ENCODE peak calls at places on chromosomes 5 and 9, in nine cellular contexts. One of them, this sample, is unnamed.

GRCh38 chr9:129333613-129333960 is 155.5 kb upstream of the IER5L start:
- DNase-seq in stomach: no peak
- DNase-seq in BE2C: no peak
- DNase-seq in cardiac fibroblast: peak; percentile 62
- DNase-seq in lung: peak; percentile 44
- DNase-seq in lower lobe of right lung: no peak
- DNase-seq in heart left ventricle: no peak
- DNase-seq in bronchial epithelial cell: no peak
- DNase-seq in mesendoderm: peak; percentile 96
- DNase-seq in this sample: no peak

GRCh38 chr5:130541617-130542221 is 623.3 kb downstream of the HINT1 start:
- DNase-seq in stomach: no peak
- DNase-seq in BE2C: no peak
- DNase-seq in cardiac fibroblast: peak; percentile 79
- DNase-seq in lung: no peak
- DNase-seq in lower lobe of right lung: no peak
- DNase-seq in heart left ventricle: no peak
- DNase-seq in bronchial epithelial cell: peak; percentile 71
- DNase-seq in mesendoderm: no peak
- DNase-seq in this sample: no peak

GRCh38 chr5:93302711-93303110 is 278.3 kb downstream of the NR2F1-AS1 start:
- DNase-seq in stomach: no peak
- DNase-seq in BE2C: no peak
- DNase-seq in cardiac fibroblast: no peak
- DNase-seq in lung: no peak
- DNase-seq in lower lobe of right lung: no peak
- DNase-seq in heart left ventricle: no peak
- DNase-seq in bronchial epithelial cell: no peak
- DNase-seq in mesendoderm: no peak
- DNase-seq in this sample: no peak

GRCh38 chr9:113313276-113313675 is 10.1 kb upstream of the RNF183 start:
- DNase-seq in stomach: no peak
- DNase-seq in BE2C: no peak
- DNase-seq in cardiac fibroblast: no peak
- DNase-seq in lung: no peak
- DNase-seq in lower lobe of right lung: no peak
- DNase-seq in heart left ventricle: no peak
- DNase-seq in bronchial epithelial cell: no peak
- DNase-seq in mesendoderm: no peak
- DNase-seq in this sample: no peak

GRCh38 chr9:109013678-109014145 is 413 bp upstream of the CTNNAL1 start:
- DNase-seq in stomach: no peak
- DNase-seq in BE2C: no peak
- DNase-seq in cardiac fibroblast: peak; percentile 72
- DNase-seq in lung: no peak
- DNase-seq in lower lobe of right lung: no peak
- DNase-seq in heart left ventricle: no peak
- DNase-seq in bronchial epithelial cell: peak; percentile 58
- DNase-seq in mesendoderm: no peak
- DNase-seq in this sample: no peak

GRCh38 chr9:88161144-88161543 is 22.9 kb upstream of the SPATA31C2 start:
- DNase-seq in stomach: no peak
- DNase-seq in BE2C: no peak
- DNase-seq in cardiac fibroblast: no peak
- DNase-seq in lung: no peak
- DNase-seq in lower lobe of right lung: no peak
- DNase-seq in heart left ventricle: no peak
- DNase-seq in bronchial epithelial cell: no peak
- DNase-seq in mesendoderm: peak; percentile 64
- DNase-seq in this sample: no peak

GRCh38 chr9:105443121-105443520 is 4.7 kb upstream of the FSD1L start:
- DNase-seq in stomach: no peak
- DNase-seq in BE2C: no peak
- DNase-seq in cardiac fibroblast: no peak
- DNase-seq in lung: no peak
- DNase-seq in lower lobe of right lung: no peak
- DNase-seq in heart left ventricle: no peak
- DNase-seq in bronchial epithelial cell: no peak
- DNase-seq in mesendoderm: no peak
- DNase-seq in this sample: no peak

GRCh38 chr9:137986268-137987099 is 108.9 kb downstream of the CACNA1B start:
- DNase-seq in stomach: no peak
- DNase-seq in BE2C: no peak
- DNase-seq in cardiac fibroblast: no peak
- DNase-seq in lung: peak; percentile 26
- DNase-seq in lower lobe of right lung: no peak
- DNase-seq in heart left ventricle: no peak
- DNase-seq in bronchial epithelial cell: no peak
- DNase-seq in mesendoderm: no peak
- DNase-seq in this sample: no peak

GRCh38 chr5:157820593-157821252 is 38.2 kb downstream of the CLINT1 start:
- DNase-seq in stomach: no peak
- DNase-seq in BE2C: peak; percentile 40
- DNase-seq in cardiac fibroblast: peak; percentile 79
- DNase-seq in lung: no peak
- DNase-seq in lower lobe of right lung: no peak
- DNase-seq in heart left ventricle: peak; percentile 22
- DNase-seq in bronchial epithelial cell: peak; percentile 46
- DNase-seq in mesendoderm: peak; percentile 48
- DNase-seq in this sample: no peak

GRCh38 chr9:77816641-77817341 is 168.7 kb upstream of the GNA14 start:
- DNase-seq in stomach: no peak
- DNase-seq in BE2C: no peak
- DNase-seq in cardiac fibroblast: peak; percentile 44
- DNase-seq in lung: no peak
- DNase-seq in lower lobe of right lung: no peak
- DNase-seq in heart left ventricle: no peak
- DNase-seq in bronchial epithelial cell: peak; percentile 26
- DNase-seq in mesendoderm: no peak
- DNase-seq in this sample: no peak

GRCh38 chr9:78097541-78097940 is 65.9 kb upstream of the GNAQ start:
- DNase-seq in stomach: no peak
- DNase-seq in BE2C: no peak
- DNase-seq in cardiac fibroblast: no peak
- DNase-seq in lung: no peak
- DNase-seq in lower lobe of right lung: no peak
- DNase-seq in heart left ventricle: no peak
- DNase-seq in bronchial epithelial cell: no peak
- DNase-seq in mesendoderm: no peak
- DNase-seq in this sample: no peak

GRCh38 chr5:146076455-146076854 is 28.9 kb downstream of the PLAC8L1 start:
- DNase-seq in stomach: no peak
- DNase-seq in BE2C: no peak
- DNase-seq in cardiac fibroblast: no peak
- DNase-seq in lung: no peak
- DNase-seq in lower lobe of right lung: no peak
- DNase-seq in heart left ventricle: no peak
- DNase-seq in bronchial epithelial cell: no peak
- DNase-seq in mesendoderm: peak; percentile 38
- DNase-seq in this sample: no peak

GRCh38 chr9:132456241-132456640 is 46.2 kb downstream of the CFAP77 start:
- DNase-seq in stomach: no peak
- DNase-seq in BE2C: no peak
- DNase-seq in cardiac fibroblast: no peak
- DNase-seq in lung: no peak
- DNase-seq in lower lobe of right lung: no peak
- DNase-seq in heart left ventricle: no peak
- DNase-seq in bronchial epithelial cell: no peak
- DNase-seq in mesendoderm: no peak
- DNase-seq in this sample: no peak

GRCh38 chr9:19940808-19941207 is 152.0 kb upstream of the SLC24A2 start:
- DNase-seq in stomach: no peak
- DNase-seq in BE2C: no peak
- DNase-seq in cardiac fibroblast: no peak
- DNase-seq in lung: no peak
- DNase-seq in lower lobe of right lung: no peak
- DNase-seq in heart left ventricle: no peak
- DNase-seq in bronchial epithelial cell: no peak
- DNase-seq in mesendoderm: no peak
- DNase-seq in this sample: no peak

GRCh38 chr5:157767674-157768073 is 24.2 kb downstream of the LSM11 start:
- DNase-seq in stomach: no peak
- DNase-seq in BE2C: no peak
- DNase-seq in cardiac fibroblast: no peak
- DNase-seq in lung: no peak
- DNase-seq in lower lobe of right lung: no peak
- DNase-seq in heart left ventricle: no peak
- DNase-seq in bronchial epithelial cell: no peak
- DNase-seq in mesendoderm: no peak
- DNase-seq in this sample: no peak

DNA sequence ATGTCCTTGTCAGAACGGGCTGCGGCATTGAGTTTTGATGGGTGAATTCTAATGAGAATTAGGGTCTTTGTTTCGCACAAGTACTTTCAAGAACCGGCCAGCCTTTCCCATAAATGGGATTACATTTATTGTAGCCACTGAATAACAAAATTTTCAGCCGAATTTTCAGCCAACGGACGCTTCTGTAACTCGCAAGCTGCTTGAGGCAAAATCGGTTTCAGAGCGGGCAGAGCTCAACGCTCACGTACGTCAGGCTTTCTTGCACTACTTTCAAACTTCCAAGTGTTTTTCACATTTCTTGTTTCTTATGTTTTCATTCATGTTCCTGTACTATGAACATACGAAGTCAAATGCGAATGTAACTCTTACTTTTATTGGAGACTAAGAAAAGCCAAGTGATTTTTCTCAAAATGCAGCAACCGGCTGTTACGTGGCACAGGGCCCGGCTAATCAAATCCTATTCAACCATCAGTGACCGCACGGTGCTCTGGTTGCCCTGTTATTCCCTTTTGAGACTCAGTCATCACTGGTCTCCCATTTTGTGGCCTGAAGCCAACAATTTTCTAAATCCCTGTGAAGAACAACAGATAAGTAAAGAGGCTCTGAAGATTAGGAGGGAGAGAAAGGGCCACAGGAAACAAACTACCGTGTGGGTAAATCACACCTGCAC is 68.5 kb downstream of the SLC28A3 start:
- DNase-seq in stomach: no peak
- DNase-seq in BE2C: peak; percentile 31
- DNase-seq in cardiac fibroblast: peak; percentile 31
- DNase-seq in lung: no peak
- DNase-seq in lower lobe of right lung: no peak
- DNase-seq in heart left ventricle: no peak
- DNase-seq in bronchial epithelial cell: no peak
- DNase-seq in mesendoderm: no peak
- DNase-seq in this sample: no peak
- H3K4me3 ChIP-seq in stomach: peak overlapping the region; percentile 20
- H3K4me3 ChIP-seq in BE2C: peak overlapping the region; percentile 69
- H3K4me3 ChIP-seq in cardiac fibroblast: peak overlapping the region; percentile 40
- H3K4me3 ChIP-seq in lung: no peak overlapping the region
- H3K4me3 ChIP-seq in lower lobe of right lung: peak overlapping the region; percentile 9
- H3K4me3 ChIP-seq in heart left ventricle: peak overlapping the region; percentile 26
- H3K4me3 ChIP-seq in bronchial epithelial cell: no peak overlapping the region
- H3K4me3 ChIP-seq in mesendoderm: no peak overlapping the region
- H3K4me3 ChIP-seq in this sample: peak overlapping the region; percentile 39

GRCh38 chr9:127015926-127016512 is 101.4 kb downstream of the RALGPS1 start:
- DNase-seq in stomach: no peak
- DNase-seq in BE2C: no peak
- DNase-seq in cardiac fibroblast: no peak
- DNase-seq in lung: no peak
- DNase-seq in lower lobe of right lung: no peak
- DNase-seq in heart left ventricle: no peak
- DNase-seq in bronchial epithelial cell: no peak
- DNase-seq in mesendoderm: no peak
- DNase-seq in this sample: no peak

GRCh38 chr9:127013597-127013996 is 99.0 kb downstream of the RALGPS1 start:
- DNase-seq in stomach: no peak
- DNase-seq in BE2C: no peak
- DNase-seq in cardiac fibroblast: no peak
- DNase-seq in lung: no peak
- DNase-seq in lower lobe of right lung: no peak
- DNase-seq in heart left ventricle: no peak
- DNase-seq in bronchial epithelial cell: no peak
- DNase-seq in mesendoderm: no peak
- DNase-seq in this sample: no peak

GRCh38 chr9:127012250-127012649 is 97.7 kb downstream of the RALGPS1 start:
- DNase-seq in stomach: no peak
- DNase-seq in BE2C: no peak
- DNase-seq in cardiac fibroblast: no peak
- DNase-seq in lung: no peak
- DNase-seq in lower lobe of right lung: no peak
- DNase-seq in heart left ventricle: no peak
- DNase-seq in bronchial epithelial cell: no peak
- DNase-seq in mesendoderm: no peak
- DNase-seq in this sample: no peak

GRCh38 chr9:127011772-127012171 is 97.2 kb downstream of the RALGPS1 start:
- DNase-seq in stomach: no peak
- DNase-seq in BE2C: no peak
- DNase-seq in cardiac fibroblast: no peak
- DNase-seq in lung: no peak
- DNase-seq in lower lobe of right lung: no peak
- DNase-seq in heart left ventricle: no peak
- DNase-seq in bronchial epithelial cell: no peak
- DNase-seq in mesendoderm: no peak
- DNase-seq in this sample: no peak

DNA sequence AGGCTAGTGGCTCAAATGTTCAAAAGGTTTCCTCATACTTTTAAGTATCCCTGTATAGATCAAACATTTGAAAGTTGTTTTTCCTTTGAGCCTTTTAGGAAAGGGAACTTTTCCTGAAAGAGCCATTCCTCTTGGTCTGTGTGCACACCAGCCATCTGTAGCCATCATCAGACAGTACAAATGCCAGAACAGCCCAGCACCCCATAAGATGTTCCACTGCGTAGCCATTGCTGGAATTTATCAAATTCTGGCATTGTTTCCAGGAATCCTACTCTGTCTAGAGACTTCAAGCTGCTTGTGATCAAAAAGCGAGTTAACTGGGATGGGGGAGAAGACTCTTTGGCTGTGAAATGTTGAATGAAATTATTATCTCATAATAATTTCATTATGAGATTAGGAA is 99.6 kb downstream of the RALGPS1 start:
- DNase-seq in stomach: no peak
- DNase-seq in BE2C: no peak
- DNase-seq in cardiac fibroblast: no peak
- DNase-seq in lung: no peak
- DNase-seq in lower lobe of right lung: no peak
- DNase-seq in heart left ventricle: no peak
- DNase-seq in bronchial epithelial cell: no peak
- DNase-seq in mesendoderm: no peak
- DNase-seq in this sample: no peak
- H3K4me3 ChIP-seq in stomach: no peak overlapping the region
- H3K4me3 ChIP-seq in BE2C: no peak overlapping the region
- H3K4me3 ChIP-seq in cardiac fibroblast: no peak overlapping the region
- H3K4me3 ChIP-seq in lung: no peak overlapping the region
- H3K4me3 ChIP-seq in lower lobe of right lung: no peak overlapping the region
- H3K4me3 ChIP-seq in heart left ventricle: no peak overlapping the region
- H3K4me3 ChIP-seq in bronchial epithelial cell: no peak overlapping the region
- H3K4me3 ChIP-seq in mesendoderm: no peak overlapping the region
- H3K4me3 ChIP-seq in this sample: no peak overlapping the region

GRCh38 chr9:70553718-70554673 is 139.5 kb upstream of the KLF9 start:
- DNase-seq in stomach: no peak
- DNase-seq in BE2C: no peak
- DNase-seq in cardiac fibroblast: peak; percentile 50
- DNase-seq in lung: peak; percentile 80
- DNase-seq in lower lobe of right lung: peak; percentile 53
- DNase-seq in heart left ventricle: no peak
- DNase-seq in bronchial epithelial cell: peak; percentile 87
- DNase-seq in mesendoderm: peak; percentile 85
- DNase-seq in this sample: peak; percentile 50
- H3K4me3 ChIP-seq in stomach: no peak overlapping the region
- H3K4me3 ChIP-seq in BE2C: no peak overlapping the region
- H3K4me3 ChIP-seq in cardiac fibroblast: no peak overlapping the region
- H3K4me3 ChIP-seq in lung: no peak overlapping the region
- H3K4me3 ChIP-seq in lower lobe of right lung: no peak overlapping the region
- H3K4me3 ChIP-seq in heart left ventricle: no peak overlapping the region
- H3K4me3 ChIP-seq in bronchial epithelial cell: no peak overlapping the region
- H3K4me3 ChIP-seq in mesendoderm: no peak overlapping the region
- H3K4me3 ChIP-seq in this sample: peak overlapping the region; percentile 4

GRCh38 chr9:121048175-121048574 is 1.9 kb downstream of the C5 start:
- DNase-seq in stomach: no peak
- DNase-seq in BE2C: no peak
- DNase-seq in cardiac fibroblast: no peak
- DNase-seq in lung: no peak
- DNase-seq in lower lobe of right lung: no peak
- DNase-seq in heart left ventricle: no peak
- DNase-seq in bronchial epithelial cell: no peak
- DNase-seq in mesendoderm: no peak
- DNase-seq in this sample: no peak
- H3K4me3 ChIP-seq in stomach: no peak overlapping the region
- H3K4me3 ChIP-seq in BE2C: no peak overlapping the region
- H3K4me3 ChIP-seq in cardiac fibroblast: no peak overlapping the region
- H3K4me3 ChIP-seq in lung: no peak overlapping the region
- H3K4me3 ChIP-seq in lower lobe of right lung: no peak overlapping the region
- H3K4me3 ChIP-seq in heart left ventricle: no peak overlapping the region
- H3K4me3 ChIP-seq in bronchial epithelial cell: no peak overlapping the region
- H3K4me3 ChIP-seq in mesendoderm: no peak overlapping the region
- H3K4me3 ChIP-seq in this sample: no peak overlapping the region